ENCODE peak calls at places on chromosomes 7 and 10, in ten cellular contexts. Z is hepatocyte; O is transverse colon; T is neural progenitor cell; S is SJSA1; A is CD8-positive, alpha-beta memory T cell; W is cardiac muscle cell; L is small intestine; Q is PC-3; E is psoas muscle. X is an unnamed sample.

GRCh38 chr7:157769016-157769869 is 432.4 kb downstream of the DNAJB6 start:
- DNase-seq in E (no peak), Q (no peak), S (no peak), W (no peak), T (peak; percentile 52), A (no peak), O (no peak), L (no peak), Z (no peak), X (no peak)

GRCh38 chr7:95471076-95471475 is 14.7 kb upstream of the ASB4 start:
- DNase-seq in L (no peak), Q (no peak), T (peak; percentile 31), W (no peak), E (no peak), S (no peak), Z (no peak), O (no peak), A (no peak), X (no peak)

GRCh38 chr10:128007017-128007416 is 100.1 kb downstream of the PTPRE start:
- DNase-seq in T (no peak), W (no peak), Z (no peak), S (no peak), L (no peak), A (no peak), Q (peak; percentile 27), O (no peak), E (no peak), X (no peak)

GRCh38 chr10:76329891-76330575 is 898.6 kb downstream of the LRMDA start:
- DNase-seq in S (peak; percentile 19), Q (peak; percentile 100), A (no peak), E (no peak), T (no peak), O (no peak), W (no peak), Z (no peak), L (no peak), X (no peak)

GRCh38 chr7:78398576-78398975 is 600.0 kb downstream of the PHTF2 start:
- DNase-seq in W (no peak), O (no peak), Z (no peak), S (no peak), A (no peak), Q (no peak), E (no peak), L (no peak), T (peak; percentile 9), X (no peak)

GRCh38 chr7:52261052-52261451 is 774.4 kb upstream of the POM121L12 start:
- DNase-seq in T (no peak), S (no peak), O (no peak), W (no peak), A (no peak), Q (no peak), E (no peak), Z (no peak), L (no peak), X (no peak)

GRCh38 chr7:98266840-98267239 is 14.6 kb upstream of the BRI3 start:
- DNase-seq in E (no peak), T (no peak), Z (no peak), S (no peak), W (no peak), O (no peak), A (no peak), Q (no peak), L (peak; percentile 31), X (no peak)

GRCh38 chr7:128701062-128701785 is 29.1 kb downstream of the GARIN1A start:
- DNase-seq in Z (no peak), Q (peak; percentile 60), S (no peak), E (no peak), L (no peak), W (no peak), A (no peak), O (no peak), T (no peak), X (no peak)

GRCh38 chr7:129779602-129780256 is 168.2 kb downstream of the NRF1 start:
- DNase-seq in A (peak; percentile 30), S (peak; percentile 55), Q (peak; percentile 46), W (peak; percentile 68), Z (peak; percentile 82), O (peak; percentile 49), L (peak; percentile 51), E (no peak), T (peak; percentile 85), X (no peak)

GRCh38 chr10:35783305-35783838 is 141.3 kb upstream of the FZD8 start:
- DNase-seq in O (no peak), E (no peak), W (no peak), S (no peak), A (no peak), L (no peak), Z (no peak), T (no peak), Q (peak; percentile 99), X (no peak)

GRCh38 chr7:34842782-34843181 is 184.8 kb downstream of the NPSR1 start:
- DNase-seq in O (no peak), E (no peak), Q (no peak), L (no peak), Z (no peak), T (no peak), A (no peak), S (no peak), W (no peak), X (no peak)

GRCh38 chr10:6473901-6474370 is 106.1 kb downstream of the PRKCQ start:
- DNase-seq in W (no peak), O (no peak), T (no peak), Q (no peak), A (peak; percentile 26), Z (no peak), E (no peak), L (peak; percentile 54), S (peak; percentile 14), X (no peak)

GRCh38 chr10:60753817-60754216 is 24.5 kb upstream of the CDK1 start:
- DNase-seq in T (no peak), A (no peak), S (no peak), W (no peak), Z (no peak), Q (no peak), O (no peak), E (no peak), L (peak; percentile 33), X (no peak)

GRCh38 chr10:60753152-60753551 is 25.1 kb upstream of the CDK1 start:
- DNase-seq in W (no peak), T (no peak), A (no peak), O (no peak), Z (no peak), E (no peak), S (no peak), L (no peak), Q (no peak), X (no peak)

GRCh38 chr10:60759181-60759580 is 19.1 kb upstream of the CDK1 start:
- DNase-seq in O (no peak), W (no peak), E (no peak), S (no peak), L (no peak), Q (no peak), A (no peak), T (peak; percentile 3), Z (no peak), X (no peak)

GRCh38 chr10:60760711-60761210 is 17.5 kb upstream of the CDK1 start:
- DNase-seq in W (no peak), L (no peak), Q (peak; percentile 41), S (no peak), E (no peak), Z (no peak), O (no peak), T (no peak), A (no peak), X (no peak)

GRCh38 chr10:60757422-60757895 is 20.8 kb upstream of the CDK1 start:
- DNase-seq in T (peak; percentile 11), A (no peak), O (no peak), L (no peak), Z (peak; percentile 45), E (no peak), W (peak; percentile 2), Q (peak; percentile 40), S (peak; percentile 56), X (no peak)
- H3K27ac ChIP-seq in T (no peak overlapping the region), A (no peak overlapping the region), O (no peak overlapping the region), L (no peak overlapping the region), Z (no peak overlapping the region), E (no peak overlapping the region), W (no peak overlapping the region), Q (no peak overlapping the region), S (no peak overlapping the region), X (no peak overlapping the region)

GRCh38 chr10:112838784-112839481 is 111.1 kb upstream of the TCF7L2 start:
- DNase-seq in E (no peak), L (no peak), A (no peak), Z (no peak), W (no peak), T (peak; percentile 47), S (no peak), Q (no peak), O (no peak), X (no peak)
- H3K4me1 ChIP-seq in E (peaks cover 35% of the 10 kb centered on the region), L (no peaks in the 10 kb centered on the region), A (no peaks in the 10 kb centered on the region), Z (peaks cover 35% of the 10 kb centered on the region), W (peaks cover 39% of the 10 kb centered on the region), T (peaks cover 38% of the 10 kb centered on the region), S (no peaks in the 10 kb centered on the region), Q (no peaks in the 10 kb centered on the region), O (no peaks in the 10 kb centered on the region), X (no peaks in the 10 kb centered on the region)

DNA sequence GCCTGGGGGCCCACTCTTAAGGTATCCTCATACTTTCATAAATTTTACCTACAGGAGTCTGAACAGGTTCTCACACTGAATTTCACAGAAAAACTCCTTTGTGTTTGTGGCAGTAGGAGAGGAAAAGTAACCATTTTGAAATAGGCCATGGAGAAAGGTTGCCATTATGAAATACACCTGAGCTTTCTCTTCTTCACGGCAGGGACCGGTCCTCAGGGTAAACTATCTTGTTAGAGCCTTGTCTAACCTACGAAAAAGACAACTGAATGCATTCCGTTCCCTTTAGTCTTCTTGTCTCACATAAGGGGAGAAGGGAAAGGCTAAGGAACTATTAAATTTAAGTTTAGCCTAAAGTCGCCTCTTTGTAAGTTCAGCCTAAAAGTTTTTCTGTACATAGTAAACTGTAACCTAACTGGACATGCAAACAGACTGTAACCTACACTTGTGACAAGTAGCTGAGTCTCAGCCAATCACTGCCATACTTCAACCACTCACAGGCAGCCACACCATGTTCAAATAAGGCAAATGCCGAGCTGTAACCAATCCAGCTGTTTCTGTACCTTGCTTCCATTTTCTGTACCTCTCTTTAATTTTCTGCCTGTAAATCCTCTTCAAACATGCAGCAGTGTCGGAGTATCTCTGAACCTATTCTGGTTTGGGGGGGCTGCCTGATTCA is 14.2 kb upstream of the RNF32 start:
- DNase-seq in L (no peak), Z (no peak), O (no peak), T (no peak), W (no peak), A (no peak), Q (no peak), S (no peak), E (no peak), X (no peak)
- H3K27ac ChIP-seq in L (no peak overlapping the region), Z (peak overlapping the region; percentile 6), O (no peak overlapping the region), T (no peak overlapping the region), W (no peak overlapping the region), A (no peak overlapping the region), Q (no peak overlapping the region), S (no peak overlapping the region), E (no peak overlapping the region), X (no peak overlapping the region)

DNA sequence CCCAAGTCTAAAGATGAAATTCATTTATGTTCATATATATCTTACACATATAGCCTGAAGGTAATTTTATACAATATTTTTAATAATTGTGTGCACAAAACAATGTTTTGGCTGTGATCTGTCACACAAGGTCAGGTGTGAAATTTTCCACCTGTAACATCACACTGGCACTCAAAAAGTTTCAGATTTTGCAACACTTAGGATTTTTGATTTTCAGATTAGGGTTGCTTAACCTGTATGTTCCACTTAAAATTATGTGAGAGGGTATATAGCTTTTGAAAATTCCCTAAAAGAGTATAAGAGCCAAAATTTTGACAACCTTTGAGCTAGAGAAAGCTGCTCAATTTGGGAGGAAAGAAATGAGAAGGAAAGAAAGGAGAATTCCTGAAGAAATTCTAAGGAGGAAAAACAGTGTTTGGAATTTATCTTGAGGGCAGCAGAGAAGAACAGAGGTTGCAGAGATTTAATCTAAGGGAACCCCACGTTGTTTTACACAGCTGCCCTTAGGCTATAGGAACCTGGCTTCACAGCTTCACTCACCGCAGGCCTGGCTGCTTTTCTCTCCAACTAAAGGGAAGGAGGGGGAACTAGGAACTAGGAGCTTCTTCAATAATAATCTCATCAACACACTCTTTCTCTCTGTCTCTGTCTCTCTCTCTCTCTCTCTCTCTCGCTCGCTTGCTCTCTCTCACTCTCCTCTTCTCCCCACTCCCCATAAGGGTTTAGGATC is 8.5 kb downstream of the VOPP1 start:
- DNase-seq in L (no peak), Z (no peak), A (no peak), T (no peak), E (no peak), Q (peak; percentile 38), S (no peak), W (no peak), O (no peak), X (no peak)
- H3K4me1 ChIP-seq in L (peaks cover 13% of the 10 kb centered on the region), Z (no peaks in the 10 kb centered on the region), A (peaks cover 79% of the 10 kb centered on the region), T (peaks cover 17% of the 10 kb centered on the region), E (peaks cover 39% of the 10 kb centered on the region), Q (peaks cover 26% of the 10 kb centered on the region), S (peaks cover 23% of the 10 kb centered on the region), W (no peaks in the 10 kb centered on the region), O (peaks cover 15% of the 10 kb centered on the region), X (no peaks in the 10 kb centered on the region)

X was measured in colonic mucosa.